ENCODE peak calls at places on chromosome 6, in ten cellular contexts. J, B, D, X, Y, K, E, P, N and L are unnamed samples.
A peak's percentile ranks its signal among the peaks of the same experiment; 100 is the strongest.

GRCh38 chr6:34194770-34195169 is 41.9 kb upstream of the HMGA1 start:
- DNase-seq in J (no peak), B (no peak), D (no peak), X (no peak), Y (no peak), K (no peak), E (no peak), P (no peak), N (no peak), L (no peak)

GRCh38 chr6:157954150-157955117 is 27.2 kb upstream of the SYNJ2 start:
- DNase-seq in J (no peak), B (peak; percentile 93), D (no peak), X (peak; percentile 81), Y (no peak), K (peak; percentile 26), E (peak; percentile 87), P (peak; percentile 78), N (no peak), L (no peak)

GRCh38 chr6:165876568-165876967 is 213.5 kb upstream of the PDE10A start:
- DNase-seq in J (peak; percentile 45), B (no peak), D (peak; percentile 73), X (no peak), Y (no peak), K (peak; percentile 85), E (no peak), P (peak; percentile 87), N (no peak), L (no peak)

GRCh38 chr6:17280552-17281090 is 540 bp upstream of the RBM24 start:
- DNase-seq in J (no peak), B (peak; percentile 55), D (peak; percentile 50), X (peak; percentile 32), Y (no peak), K (no peak), E (peak; percentile 30), P (no peak), N (no peak), L (no peak)

GRCh38 chr6:14975124-14975815 is 270.6 kb upstream of the JARID2 start:
- DNase-seq in J (no peak), B (no peak), D (no peak), X (no peak), Y (no peak), K (peak; percentile 43), E (no peak), P (no peak), N (no peak), L (peak; percentile 37)

GRCh38 chr6:158819213-158819976 is at the start of gene EZR:
- DNase-seq in J (peak; percentile 53), B (peak; percentile 89), D (peak; percentile 85), X (peak; percentile 85), Y (peak; percentile 80), K (peak; percentile 57), E (peak; percentile 86), P (peak; percentile 95), N (peak; percentile 86), L (peak; percentile 82)

GRCh38 chr6:103011605-103012004 is 1618.1 kb downstream of the GRIK2 start:
- DNase-seq in J (no peak), B (no peak), D (no peak), X (no peak), Y (no peak), K (no peak), E (no peak), P (no peak), N (no peak), L (no peak)

GRCh38 chr6:163637524-163637923 is 223.0 kb downstream of the QKI start:
- DNase-seq in J (no peak), B (no peak), D (no peak), X (no peak), Y (no peak), K (no peak), E (no peak), P (no peak), N (peak; percentile 41), L (no peak)

DNA sequence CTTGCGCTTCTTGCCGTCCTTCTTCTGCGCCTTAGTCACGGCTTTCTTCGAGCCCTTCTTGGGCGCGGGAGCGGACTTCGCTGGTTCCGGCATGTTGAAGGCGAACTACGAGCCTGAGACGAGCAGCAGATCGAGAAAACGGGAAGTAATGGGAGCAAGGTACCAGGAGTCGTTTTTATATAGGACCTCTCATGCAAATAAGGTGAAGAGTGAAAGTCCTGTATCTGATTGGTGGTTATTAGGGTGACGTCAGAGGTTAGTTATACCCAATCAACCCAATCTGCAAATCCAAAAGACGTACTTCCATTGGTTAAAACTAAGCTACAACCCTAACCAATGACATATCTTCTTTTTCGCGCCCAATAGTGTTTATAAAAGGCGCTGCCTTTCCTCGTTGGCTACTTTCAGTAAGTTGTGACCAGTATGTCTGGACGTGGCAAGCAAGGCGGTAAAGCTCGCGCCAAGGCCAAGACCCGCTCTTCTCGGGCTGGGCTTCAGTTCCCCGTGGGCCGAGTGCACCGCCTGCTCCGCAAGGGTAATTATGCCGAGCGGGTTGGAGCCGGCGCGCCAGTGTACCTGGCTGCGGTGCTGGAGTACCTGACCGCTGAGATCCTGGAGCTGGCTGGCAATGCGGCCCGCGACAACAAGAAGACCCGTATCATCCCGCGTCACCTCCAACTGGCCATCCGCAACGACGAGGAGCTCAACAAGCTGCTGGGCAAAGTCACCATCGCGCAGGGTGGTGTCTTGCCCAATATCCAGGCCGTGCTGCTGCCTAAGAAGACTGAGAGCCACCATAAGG is 100.6 kb upstream of the PRSS16 start:
- DNase-seq in J (peak; percentile 56), B (peak; percentile 87), D (peak; percentile 78), X (peak; percentile 87), Y (peak; percentile 89), K (peak; percentile 100), E (peak; percentile 80), P (peak; percentile 97), N (peak; percentile 63), L (peak; percentile 99)
- TF ChIP-seq POLR2A in J (peak; percentile 92), B (peak; percentile 99), D (peak; percentile 82), X (peak; percentile 99), Y (peak; percentile 91), K (peak; percentile 95), E (peak; percentile 84), P (peak; percentile 73), N (peak; percentile 92), L (peak; percentile 98)

GRCh38 chr6:7165002-7165735 is 57.4 kb downstream of the RREB1 start:
- DNase-seq in J (no peak), B (no peak), D (no peak), X (peak; percentile 30), Y (no peak), K (peak; percentile 68), E (peak; percentile 63), P (no peak), N (no peak), L (peak; percentile 86)

GRCh38 chr6:7169296-7169721 is 61.5 kb downstream of the RREB1 start:
- DNase-seq in J (peak; percentile 33), B (no peak), D (no peak), X (peak; percentile 49), Y (no peak), K (no peak), E (no peak), P (peak; percentile 88), N (no peak), L (no peak)

GRCh38 chr6:7165736-7166296 is 58.1 kb downstream of the RREB1 start:
- DNase-seq in J (no peak), B (no peak), D (no peak), X (no peak), Y (no peak), K (no peak), E (no peak), P (no peak), N (no peak), L (peak; percentile 58)

GRCh38 chr6:7164536-7165001 is 56.8 kb downstream of the RREB1 start:
- DNase-seq in J (no peak), B (no peak), D (no peak), X (no peak), Y (no peak), K (no peak), E (no peak), P (no peak), N (no peak), L (no peak)

DNA sequence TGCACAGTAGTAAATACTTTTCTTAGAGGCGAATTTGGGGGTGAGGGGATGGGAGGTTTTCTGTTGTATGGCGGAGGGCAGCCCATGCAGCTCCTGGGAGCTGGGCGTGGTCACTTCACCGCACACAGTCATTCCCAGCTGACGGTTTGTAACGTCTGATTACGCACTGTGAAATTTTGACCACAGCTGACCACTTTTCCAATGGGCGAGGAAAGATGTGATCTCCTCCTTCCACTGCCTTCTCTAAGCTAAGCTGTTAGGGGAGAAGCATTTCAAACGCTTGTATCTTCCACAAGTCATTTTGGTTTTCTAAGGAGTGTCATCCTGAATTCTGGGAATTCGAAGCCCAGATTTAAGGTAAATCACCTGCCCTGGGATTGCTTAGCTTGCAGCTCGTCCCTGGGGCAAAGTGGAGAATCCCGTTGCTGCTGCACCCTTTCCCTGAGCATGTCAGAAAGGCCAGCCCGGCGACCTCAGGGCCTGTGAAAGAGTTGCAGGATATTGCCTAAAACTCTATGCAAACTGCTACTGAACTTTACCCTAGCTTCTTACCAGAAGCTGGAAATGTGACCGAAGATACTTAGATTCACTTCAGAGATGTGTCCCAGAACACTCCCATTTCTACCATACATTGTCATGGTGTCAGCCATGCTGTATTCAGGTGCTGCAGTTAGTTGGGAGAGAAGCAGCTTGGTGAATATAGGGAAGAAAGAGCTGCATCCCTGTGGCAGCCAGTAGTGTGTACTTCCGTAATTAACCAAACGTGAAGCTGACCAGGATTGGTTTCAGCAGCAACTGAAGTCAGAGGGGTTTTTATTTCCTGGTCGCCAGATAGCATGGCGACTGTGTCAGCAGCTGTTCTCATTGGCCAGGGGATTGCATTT is 58.9 kb downstream of the RREB1 start:
- DNase-seq in J (no peak), B (no peak), D (no peak), X (no peak), Y (no peak), K (peak; percentile 87), E (no peak), P (no peak), N (no peak), L (peak; percentile 75)
- TF ChIP-seq POLR2A in J (no peak), B (no peak), D (no peak), X (no peak), Y (no peak), K (no peak), E (no peak), P (no peak), N (no peak), L (peak; percentile 33)

DNA sequence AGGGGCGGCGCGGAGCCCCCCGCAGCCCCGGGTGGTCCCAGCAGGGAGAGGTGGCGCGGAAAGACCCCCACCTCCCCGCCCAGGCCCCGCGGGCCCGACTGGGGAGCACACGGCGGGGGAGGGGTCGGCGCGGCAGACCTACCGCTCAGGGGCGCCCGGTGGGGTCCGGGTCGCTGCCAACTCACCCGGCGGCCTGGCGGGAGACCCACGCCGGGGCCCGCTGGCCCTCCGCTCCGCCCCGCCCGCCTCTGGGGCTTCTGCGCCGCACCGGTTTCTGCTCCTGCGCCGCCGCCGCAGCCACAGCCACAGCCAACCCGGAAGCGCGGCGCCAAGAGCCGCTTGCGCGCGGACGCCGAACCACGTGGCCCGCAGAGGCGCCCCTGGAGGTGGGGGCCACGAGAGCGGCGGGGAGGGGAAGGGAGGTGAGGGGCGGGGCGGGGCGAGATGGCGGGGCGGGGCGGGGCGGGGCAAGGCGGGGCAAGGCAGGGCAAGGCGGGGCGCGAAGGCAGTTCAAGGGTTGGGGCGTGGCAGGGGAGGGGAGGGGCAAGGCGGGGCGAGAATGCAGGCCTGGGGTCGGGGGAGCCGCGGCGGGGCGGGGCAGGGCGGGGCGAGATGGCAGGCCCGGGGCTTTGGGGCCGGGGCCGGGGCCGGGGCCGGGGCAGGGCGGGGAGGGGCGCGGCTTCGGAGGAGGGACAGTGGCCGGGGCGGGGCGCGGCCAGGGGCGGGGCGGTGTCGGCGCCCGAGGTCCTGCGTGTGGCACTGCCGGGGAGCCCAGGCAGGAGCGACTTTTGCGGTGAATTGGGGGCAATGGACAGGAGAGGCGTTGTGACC is at the start of gene ZBTB24:
- DNase-seq in J (peak; percentile 78), B (peak; percentile 96), D (peak; percentile 88), X (peak; percentile 92), Y (peak; percentile 89), K (peak; percentile 80), E (peak; percentile 93), P (peak; percentile 96), N (peak; percentile 84), L (peak; percentile 84)
- TF ChIP-seq POLR2A in J (peak; percentile 50), B (peak; percentile 83), D (peak; percentile 30), X (peak; percentile 75), Y (no peak), K (peak; percentile 67), E (no peak), P (peak; percentile 42), N (peak; percentile 65), L (peak; percentile 35)

GRCh38 chr6:26231006-26231587 is 133.9 kb upstream of the BTN3A2 start:
- DNase-seq in J (no peak), B (no peak), D (no peak), X (no peak), Y (no peak), K (no peak), E (no peak), P (no peak), N (no peak), L (no peak)
- TF ChIP-seq POLR2A in J (no peak), B (no peak), D (no peak), X (no peak), Y (no peak), K (no peak), E (no peak), P (no peak), N (no peak), L (peak; percentile 15)